ENCODE peak calls at places on chromosomes 6 and 20, in six cellular contexts. L is ovary; J is CD8-positive, alpha-beta T cell; P is foreskin fibroblast; D is pancreas; I is gastrocnemius medialis. F is an unnamed sample.

GRCh38 chr20:5731753-5732366 is 18.3 kb upstream of the SHLD1 start:
- DNase-seq in P (peak; percentile 42), D (no peak), I (no peak), J (no peak), L (no peak), F (no peak)

GRCh38 chr20:32885952-32886351 is 27.2 kb downstream of the EFCAB8 start:
- DNase-seq in D (no peak), J (no peak), I (no peak), P (no peak), L (no peak), F (no peak)

GRCh38 chr20:23166563-23166962 is 80.4 kb upstream of the CD93 start:
- DNase-seq in D (no peak), P (no peak), L (no peak), I (no peak), J (no peak), F (no peak)

GRCh38 chr20:44398303-44398702 is 42.8 kb downstream of the HNF4A start:
- DNase-seq in D (no peak), L (no peak), I (no peak), J (no peak), P (peak; percentile 44), F (no peak)

GRCh38 chr6:152461556-152461955 is 175.6 kb downstream of the SYNE1 start:
- DNase-seq in J (no peak), I (no peak), P (peak; percentile 63), D (no peak), L (no peak), F (no peak)

GRCh38 chr6:47061631-47062300 is 19.6 kb upstream of the ADGRF1 start:
- DNase-seq in L (no peak), I (no peak), D (no peak), J (no peak), P (peak; percentile 36), F (no peak)

GRCh38 chr6:93017213-93017612 is 402.1 kb downstream of the EPHA7 start:
- DNase-seq in L (no peak), P (peak; percentile 0), J (no peak), D (no peak), I (no peak), F (peak; percentile 10)

GRCh38 chr6:89817481-89817880 is 2.1 kb downstream of the MDN1 start:
- DNase-seq in D (no peak), I (no peak), J (no peak), L (no peak), P (no peak), F (no peak)

GRCh38 chr20:20259534-20259933 is 108.4 kb upstream of the INSM1 start:
- DNase-seq in J (no peak), D (no peak), L (no peak), P (no peak), I (no peak), F (no peak)

GRCh38 chr6:87583822-87584221 is 6.0 kb downstream of the RARS2 start:
- DNase-seq in J (no peak), L (no peak), D (no peak), P (no peak), I (no peak), F (no peak)

GRCh38 chr6:143146186-143146831 is 85.6 kb downstream of the AIG1 start:
- DNase-seq in I (no peak), L (no peak), P (no peak), D (no peak), J (no peak), F (no peak)

GRCh38 chr6:21305827-21306469 is 287.6 kb upstream of the SOX4 start:
- DNase-seq in I (no peak), J (no peak), D (no peak), L (no peak), P (peak; percentile 72), F (no peak)

GRCh38 chr6:79431469-79431868 is 105.8 kb downstream of the LCA5 start:
- DNase-seq in D (no peak), J (no peak), L (no peak), I (no peak), P (no peak), F (no peak)

GRCh38 chr6:2448826-2449571 is 203.6 kb upstream of the GMDS start:
- DNase-seq in I (no peak), J (no peak), P (peak; percentile 91), L (no peak), D (no peak), F (peak; percentile 61)

GRCh38 chr20:25213566-25214415 is 18.3 kb downstream of the ENTPD6 start:
- DNase-seq in D (no peak), I (no peak), L (no peak), J (no peak), P (no peak), F (no peak)

GRCh38 chr6:31607317-31607716 is 7.7 kb upstream of the AIF1 start:
- DNase-seq in L (no peak), D (no peak), I (no peak), J (no peak), P (no peak), F (no peak)

GRCh38 chr20:49132995-49133451 is 55.1 kb downstream of the STAU1 start:
- DNase-seq in J (no peak), D (no peak), L (peak; percentile 46), I (no peak), P (peak; percentile 82), F (peak; percentile 53)

GRCh38 chr20:34637245-34638185 is 39.4 kb downstream of the PIGU start:
- DNase-seq in L (no peak), P (peak; percentile 85), D (no peak), J (no peak), I (peak; percentile 28), F (no peak)

GRCh38 chr6:150072201-150072600 is 3.3 kb upstream of the ULBP3 start:
- DNase-seq in P (peak; percentile 49), J (no peak), D (peak; percentile 74), L (no peak), I (peak; percentile 55), F (peak; percentile 34)

GRCh38 chr20:40477805-40478204 is 211.2 kb downstream of the MAFB start:
- DNase-seq in I (no peak), D (no peak), L (no peak), P (peak; percentile 18), J (no peak), F (no peak)

GRCh38 chr6:27890351-27891299 is 21.6 kb downstream of the OR2B2 start:
- DNase-seq in L (no peak), I (no peak), P (peak; percentile 94), J (peak; percentile 64), D (no peak), F (no peak)

GRCh38 chr6:148736779-148737412 is 9.9 kb upstream of the UST start:
- DNase-seq in D (no peak), L (no peak), J (no peak), I (no peak), P (peak; percentile 30), F (no peak)

GRCh38 chr6:191487-192312 is 100.6 kb upstream of the DUSP22 start:
- DNase-seq in D (no peak), L (no peak), J (no peak), P (no peak), I (no peak), F (no peak)

GRCh38 chr20:32763202-32763999 is 1.2 kb downstream of the DNMT3B start:
- DNase-seq in P (peak; percentile 28), D (peak; percentile 23), J (no peak), L (no peak), I (no peak), F (no peak)

DNA sequence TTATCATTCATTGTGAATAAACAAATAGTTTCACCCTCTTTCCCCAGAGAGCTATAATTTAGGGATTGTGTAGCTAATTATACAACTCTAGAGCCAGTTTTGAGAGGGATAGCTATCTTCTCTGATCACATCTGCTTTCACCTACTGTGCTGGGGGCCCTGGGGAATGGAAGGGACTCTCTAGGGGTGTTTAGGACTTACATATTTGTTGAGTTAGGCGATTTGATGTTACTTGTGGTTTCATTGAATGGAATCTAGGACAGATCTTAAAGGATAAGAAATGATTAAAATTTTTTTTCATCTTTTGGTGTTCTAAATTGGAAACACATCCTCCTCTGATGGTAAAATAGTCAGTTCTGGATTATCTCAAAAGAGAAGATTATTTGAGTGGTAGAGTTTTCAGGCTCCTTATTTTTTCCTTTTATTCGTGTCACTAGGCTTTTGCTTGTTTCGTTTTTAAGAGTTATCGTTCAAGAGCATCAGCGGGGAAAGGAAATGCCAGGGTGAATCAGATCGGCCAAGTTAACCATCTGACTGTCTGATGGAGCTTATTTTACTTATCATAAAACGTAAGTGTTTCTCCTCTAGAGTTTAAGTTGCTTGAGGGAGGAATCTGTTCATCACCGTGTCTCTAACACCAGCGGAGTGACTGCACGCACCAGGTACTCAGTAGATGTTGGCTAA is 236.7 kb downstream of the FARS2 start:
- DNase-seq in P (peak; percentile 90), J (no peak), L (no peak), I (no peak), D (no peak), F (no peak)
- H3K4me3 ChIP-seq in P (peak overlapping the region; percentile 28), J (no peak overlapping the region), L (no peak overlapping the region), I (no peak overlapping the region), D (no peak overlapping the region), F (no peak overlapping the region)

GRCh38 chr20:56616704-56617103 is 12.4 kb upstream of the TFAP2C start:
- DNase-seq in J (no peak), I (peak; percentile 9), P (no peak), L (no peak), D (no peak), F (no peak)
- H3K4me3 ChIP-seq in J (no peak overlapping the region), I (no peak overlapping the region), P (no peak overlapping the region), L (no peak overlapping the region), D (no peak overlapping the region), F (no peak overlapping the region)

GRCh38 chr20:1667510-1668085 is 10.0 kb upstream of the SIRPG start:
- DNase-seq in D (no peak), J (no peak), P (no peak), L (no peak), I (no peak), F (no peak)
- H3K4me3 ChIP-seq in D (no peak overlapping the region), J (no peak overlapping the region), P (no peak overlapping the region), L (no peak overlapping the region), I (no peak overlapping the region), F (no peak overlapping the region)

GRCh38 chr6:109092074-109092473 is 2.6 kb downstream of the SESN1 start:
- DNase-seq in D (no peak), L (no peak), I (no peak), J (no peak), P (no peak), F (no peak)
- H3K4me3 ChIP-seq in D (no peak overlapping the region), L (peak overlapping the region; percentile 80), I (peak overlapping the region; percentile 76), J (no peak overlapping the region), P (peak overlapping the region; percentile 93), F (no peak overlapping the region)

GRCh38 chr6:11231564-11232176 is 798 bp downstream of the NEDD9 start:
- DNase-seq in I (no peak), P (no peak), D (no peak), J (no peak), L (no peak), F (peak; percentile 35)
- H3K4me3 ChIP-seq in I (peak overlapping the region; percentile 69), P (peak overlapping the region; percentile 88), D (peak overlapping the region; percentile 32), J (peak overlapping the region; percentile 62), L (peak overlapping the region; percentile 51), F (peak overlapping the region; percentile 85)

GRCh38 chr6:105135907-105136432 is 43.8 kb downstream of the POPDC3 start:
- DNase-seq in I (no peak), P (peak; percentile 49), L (no peak), J (no peak), D (no peak), F (no peak)
- H3K4me3 ChIP-seq in I (peak overlapping the region; percentile 86), P (peak overlapping the region; percentile 86), L (peak overlapping the region; percentile 95), J (peak overlapping the region; percentile 13), D (peak overlapping the region; percentile 38), F (no peak overlapping the region)

GRCh38 chr6:37578104-37578503 is 78.4 kb upstream of the CCDC167 start:
- DNase-seq in L (no peak), J (no peak), D (no peak), P (no peak), I (no peak), F (no peak)
- H3K4me3 ChIP-seq in L (no peak overlapping the region), J (no peak overlapping the region), D (no peak overlapping the region), P (no peak overlapping the region), I (no peak overlapping the region), F (no peak overlapping the region)